ENCODE peak calls at places on chromosomes 3 and 15, in eight cellular contexts. C, S, H, K, M, E, U and V are unnamed samples. For H3K36me3, the result is how much of the 10 kb centered on the place peaks cover.

GRCh38 chr3:138196023-138196422 is 8.9 kb downstream of the ARMC8 start:
- DNase-seq in S (peak), U (no peak), E (no peak), K (no peak), H (no peak), C (no peak), M (no peak), V (no peak)

GRCh38 chr3:48662140-48662752 is 440 bp downstream of the CELSR3 start:
- DNase-seq in K (peak), U (no peak), C (no peak), E (no peak), H (no peak), M (peak), S (no peak), V (peak)

GRCh38 chr3:15976524-15976923 is 178.7 kb upstream of the ANKRD28 start:
- DNase-seq in S (peak), E (no peak), H (no peak), K (no peak), M (no peak), C (no peak), U (no peak), V (no peak)

GRCh38 chr3:157807286-157807685 is 298.9 kb downstream of the SHOX2 start:
- DNase-seq in M (no peak), S (peak), E (no peak), K (no peak), H (no peak), C (no peak), U (no peak), V (no peak)

GRCh38 chr3:194598771-194599557 is 34.3 kb downstream of the TMEM44 start:
- DNase-seq in S (no peak), M (peak), K (no peak), E (no peak), U (no peak), C (peak), H (no peak), V (peak)

GRCh38 chr15:38253448-38253847 is 812 bp downstream of the SPRED1 start:
- DNase-seq in K (peak), H (peak), U (no peak), M (no peak), E (no peak), C (peak), S (peak), V (no peak)

GRCh38 chr15:65344909-65345275 is 32.9 kb downstream of the IGDCC3 start:
- DNase-seq in S (peak), E (no peak), C (no peak), H (no peak), U (no peak), K (no peak), M (no peak), V (no peak)

GRCh38 chr3:170301404-170301803 is 56.1 kb upstream of the SKIL start:
- DNase-seq in K (no peak), C (no peak), S (peak), E (no peak), H (no peak), M (no peak), U (no peak), V (peak)

GRCh38 chr3:53775018-53775417 is 71.2 kb downstream of the CHDH start:
- DNase-seq in M (no peak), C (no peak), E (no peak), S (no peak), U (no peak), K (no peak), H (no peak), V (no peak)

GRCh38 chr3:111709645-111710044 is 114.5 kb upstream of the ZBED2 start:
- DNase-seq in C (no peak), U (no peak), M (no peak), K (no peak), H (no peak), E (no peak), S (no peak), V (no peak)

GRCh38 chr3:18444597-18445420 is 19.7 kb upstream of the SATB1 start:
- DNase-seq in H (peak), U (no peak), M (peak), C (peak), K (peak), S (no peak), E (no peak), V (peak)

GRCh38 chr3:45008117-45008516 is 18.0 kb upstream of the CLEC3B start:
- DNase-seq in C (no peak), H (no peak), E (no peak), M (no peak), S (peak), K (no peak), U (no peak), V (peak)

GRCh38 chr15:90873998-90874605 is 5.7 kb downstream of the FURIN start:
- DNase-seq in K (peak), E (no peak), M (peak), C (no peak), U (no peak), S (peak), H (peak), V (peak)

GRCh38 chr15:64314456-64314855 is 41.5 kb downstream of the CSNK1G1 start:
- DNase-seq in U (no peak), C (no peak), E (no peak), H (no peak), M (no peak), K (no peak), S (no peak), V (no peak)

GRCh38 chr3:178474526-178474925 is 61.7 kb upstream of the KCNMB2 start:
- DNase-seq in E (no peak), U (no peak), M (no peak), C (no peak), K (no peak), S (no peak), H (no peak), V (no peak)

GRCh38 chr15:78988361-78988911 is 43.6 kb upstream of the CTSH start:
- DNase-seq in H (peak), S (peak), E (no peak), C (no peak), U (peak), M (peak), K (no peak), V (no peak)

GRCh38 chr15:45354711-45355110 is 23.6 kb downstream of the GATM start:
- DNase-seq in C (no peak), K (no peak), H (no peak), U (no peak), S (no peak), M (no peak), E (no peak), V (no peak)

GRCh38 chr15:25829075-25829474 is 34.1 kb downstream of the ATP10A start:
- DNase-seq in S (no peak), K (no peak), M (no peak), U (no peak), E (no peak), H (no peak), C (no peak), V (no peak)

GRCh38 chr3:101676219-101676764 is 640 bp downstream of the ZBTB11 start:
- DNase-seq in H (peak), K (peak), M (peak), U (peak), E (peak), C (peak), S (peak), V (peak)

GRCh38 chr3:14042680-14043079 is 82.0 kb downstream of the CHCHD4 start:
- DNase-seq in K (no peak), E (no peak), M (no peak), H (peak), S (peak), U (no peak), C (no peak), V (no peak)

GRCh38 chr3:195763843-195764825 is 43.4 kb downstream of the MUC20 start:
- DNase-seq in C (peak), M (peak), H (no peak), K (no peak), S (no peak), U (no peak), E (no peak), V (no peak)

GRCh38 chr3:144041960-144042556 is 70.4 kb downstream of the DIPK2A start:
- DNase-seq in U (no peak), C (no peak), H (no peak), E (no peak), M (no peak), K (no peak), S (no peak), V (no peak)

GRCh38 chr15:45539680-45540079 is 17.1 kb upstream of the SLC30A4 start:
- DNase-seq in C (no peak), S (no peak), K (no peak), H (peak), E (no peak), U (no peak), M (no peak), V (no peak)

GRCh38 chr3:196159952-196160804 is 51.0 kb downstream of the ZDHHC19 start:
- DNase-seq in M (peak), S (peak), K (no peak), E (no peak), H (peak), C (peak), U (no peak), V (no peak)

GRCh38 chr3:128480717-128481437 is 12.1 kb downstream of the GATA2 start:
- DNase-seq in S (no peak), M (peak), H (no peak), E (no peak), U (no peak), K (no peak), C (no peak), V (no peak)

GRCh38 chr3:148319161-148319915 is 378.4 kb upstream of the AGTR1 start:
- DNase-seq in K (no peak), E (no peak), S (peak), C (peak), M (no peak), U (no peak), H (no peak), V (no peak)

GRCh38 chr15:92115834-92116233 is 262.3 kb downstream of the SLCO3A1 start:
- DNase-seq in M (no peak), C (peak), S (no peak), K (no peak), H (no peak), E (no peak), U (no peak), V (no peak)

GRCh38 chr3:41362638-41363559 is 163.6 kb downstream of the CTNNB1 start:
- DNase-seq in H (peak), C (no peak), E (peak), K (peak), M (no peak), U (no peak), S (peak), V (peak)

GRCh38 chr15:86865920-86866319 is 786.2 kb downstream of the AGBL1 start:
- DNase-seq in S (no peak), U (no peak), C (no peak), E (no peak), M (no peak), H (no peak), K (no peak), V (no peak)

GRCh38 chr3:7754653-7755052 is 747.0 kb upstream of the LMCD1 start:
- DNase-seq in H (no peak), U (no peak), M (no peak), C (no peak), E (no peak), S (no peak), K (no peak), V (no peak)

GRCh38 chr3:114221165-114221880 is 16.1 kb downstream of the ZNF80 start:
- DNase-seq in S (no peak), M (no peak), E (no peak), C (no peak), H (no peak), U (no peak), K (no peak), V (peak)

GRCh38 chr3:145981057-145981456 is 179.9 kb downstream of the PLOD2 start:
- DNase-seq in C (no peak), S (no peak), U (no peak), K (no peak), H (no peak), E (no peak), M (no peak), V (no peak)
- H3K36me3 ChIP-seq in C (under half), S (under half), U (under half), K (under half), H (under half), E (under half), M (under half), V (under half)

DNA sequence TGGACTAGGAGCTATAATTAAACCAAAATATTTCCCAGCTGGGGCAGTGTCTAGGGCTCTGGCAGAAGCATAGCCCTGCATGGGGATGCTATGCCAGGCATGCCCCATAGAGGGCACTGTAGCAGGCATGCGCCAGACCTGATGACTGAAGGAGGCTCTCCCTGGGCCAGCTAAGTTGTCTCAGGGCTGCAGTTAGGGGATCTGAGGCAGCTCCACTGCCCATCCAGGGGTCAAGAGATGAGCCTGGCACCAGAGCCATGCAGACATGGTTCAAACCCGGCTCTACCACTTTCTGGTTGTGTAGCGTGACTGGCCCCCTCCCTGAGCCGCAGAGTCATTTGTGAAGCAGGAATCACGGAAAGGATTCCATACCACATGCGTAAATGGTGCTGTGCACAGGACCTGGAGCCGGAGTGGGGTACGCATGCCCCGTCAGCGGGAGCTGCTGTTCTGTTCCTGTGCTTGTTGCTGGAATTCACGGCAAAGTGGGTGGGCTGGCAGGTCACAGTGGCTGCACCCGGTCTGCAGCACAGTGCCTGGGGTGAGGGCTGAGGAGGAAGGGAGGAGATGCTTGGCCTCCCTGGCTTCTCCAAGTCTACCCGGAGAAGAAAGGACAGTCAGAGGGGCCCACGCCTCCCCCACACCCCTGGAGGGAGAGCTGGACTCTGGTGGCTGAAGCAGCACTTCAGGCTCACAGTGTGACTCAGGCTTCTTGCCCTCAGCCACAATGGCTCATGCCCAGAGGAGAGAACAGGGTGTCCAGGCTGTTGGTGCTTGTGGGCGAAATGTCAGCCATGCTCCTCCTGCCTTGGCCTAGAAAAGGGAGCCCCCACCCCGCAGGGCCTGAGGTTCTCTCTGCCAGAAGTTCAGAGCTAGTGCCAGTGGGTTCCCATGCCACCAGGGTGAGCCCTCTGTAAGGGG is 43.1 kb downstream of the DNASE1L3 start:
- DNase-seq in C (peak), S (peak), H (peak), E (no peak), U (no peak), M (peak), K (peak), V (peak)
- H3K36me3 ChIP-seq in C (under half), S (under half), H (under half), E (under half), U (under half), M (half or more), K (under half), V (under half)

GRCh38 chr15:89627256-89627970 is 27.9 kb downstream of the KIF7 start:
- DNase-seq in C (no peak), M (no peak), E (no peak), K (no peak), S (no peak), U (no peak), H (no peak), V (no peak)
- H3K36me3 ChIP-seq in C (half or more), M (half or more), E (half or more), K (under half), S (under half), U (under half), H (under half), V (half or more)

GRCh38 chr15:66489179-66489791 is 8.3 kb downstream of the SNAPC5 start:
- DNase-seq in H (no peak), K (no peak), U (no peak), C (no peak), E (no peak), S (no peak), M (no peak), V (no peak)
- H3K36me3 ChIP-seq in H (under half), K (under half), U (half or more), C (under half), E (under half), S (under half), M (half or more), V (under half)

GRCh38 chr3:177177670-177178295 is 19.5 kb downstream of the TBL1XR1 start:
- DNase-seq in K (no peak), E (no peak), S (peak), C (no peak), H (no peak), M (no peak), U (no peak), V (no peak)

GRCh38 chr3:177181418-177181817 is 15.9 kb downstream of the TBL1XR1 start:
- DNase-seq in K (no peak), E (no peak), S (no peak), H (no peak), U (no peak), M (no peak), C (no peak), V (no peak)

GRCh38 chr3:177179281-177180067 is 17.8 kb downstream of the TBL1XR1 start:
- DNase-seq in C (peak), M (no peak), K (no peak), S (peak), H (no peak), U (no peak), E (no peak), V (no peak)

GRCh38 chr3:177182352-177182751 is 14.9 kb downstream of the TBL1XR1 start:
- DNase-seq in M (no peak), H (no peak), C (no peak), S (no peak), E (no peak), U (no peak), K (no peak), V (no peak)

GRCh38 chr3:177180506-177180905 is 16.8 kb downstream of the TBL1XR1 start:
- DNase-seq in U (no peak), M (no peak), S (no peak), C (no peak), K (no peak), H (no peak), E (no peak), V (no peak)
- H3K36me3 ChIP-seq in U (under half), M (under half), S (under half), C (under half), K (under half), H (under half), E (under half), V (under half)

GRCh38 chr15:58898150-58898680 is 35.3 kb downstream of the SLTM start:
- DNase-seq in S (no peak), C (no peak), M (no peak), H (no peak), E (no peak), U (no peak), K (no peak), V (no peak)
- H3K36me3 ChIP-seq in S (under half), C (half or more), M (half or more), H (under half), E (under half), U (half or more), K (under half), V (half or more)

GRCh38 chr3:60954049-60954448 is 297.2 kb downstream of the FHIT start:
- DNase-seq in H (no peak), E (no peak), C (no peak), M (no peak), K (no peak), U (no peak), S (peak), V (no peak)
- H3K36me3 ChIP-seq in H (under half), E (under half), C (under half), M (under half), K (under half), U (under half), S (under half), V (under half)

GRCh38 chr3:52649461-52650210 is 36.1 kb downstream of the PBRM1 start:
- DNase-seq in C (no peak), S (peak), M (no peak), H (no peak), U (no peak), K (no peak), E (no peak), V (no peak)
- H3K36me3 ChIP-seq in C (half or more), S (under half), M (half or more), H (under half), U (half or more), K (under half), E (under half), V (half or more)

GRCh38 chr3:106397004-106397403 is 528.2 kb upstream of the CBLB start:
- DNase-seq in H (no peak), E (peak), K (no peak), U (no peak), C (no peak), S (no peak), M (no peak), V (no peak)

GRCh38 chr3:106392905-106393304 is 524.1 kb upstream of the CBLB start:
- DNase-seq in K (no peak), E (no peak), C (no peak), M (no peak), U (no peak), H (no peak), S (no peak), V (peak)
- H3K36me3 ChIP-seq in K (under half), E (under half), C (under half), M (under half), U (under half), H (under half), S (under half), V (under half)